ENCODE peak calls at places on chromosome 14, in six cellular contexts. D, F, V, M, J and Z are unnamed samples.

GRCh38 chr14:76647699-76648298 is 113.5 kb upstream of the VASH1 start:
- DNase-seq in D (peak; percentile 28), F (no peak), V (peak; percentile 85), M (peak; percentile 11), J (peak; percentile 45), Z (peak; percentile 83)

GRCh38 chr14:31411218-31411727 is 9.1 kb downstream of the HEATR5A start:
- DNase-seq in D (peak; percentile 15), F (no peak), V (no peak), M (no peak), J (no peak), Z (peak; percentile 41)

GRCh38 chr14:103711516-103712431 is 3.5 kb downstream of the XRCC3 start:
- DNase-seq in D (no peak), F (no peak), V (no peak), M (no peak), J (peak; percentile 32), Z (peak; percentile 94)

GRCh38 chr14:68593806-68594536 is 198.9 kb downstream of the ZFP36L1 start:
- DNase-seq in D (no peak), F (no peak), V (no peak), M (no peak), J (no peak), Z (no peak)

GRCh38 chr14:55426881-55427280 is 13.5 kb downstream of the TBPL2 start:
- DNase-seq in D (no peak), F (no peak), V (no peak), M (no peak), J (no peak), Z (no peak)

GRCh38 chr14:77051101-77051500 is 22.6 kb upstream of the IRF2BPL start:
- DNase-seq in D (no peak), F (no peak), V (no peak), M (no peak), J (peak; percentile 52), Z (peak; percentile 49)

GRCh38 chr14:69997849-69998248 is 118.6 kb downstream of the SMOC1 start:
- DNase-seq in D (peak; percentile 89), F (no peak), V (no peak), M (peak; percentile 6), J (no peak), Z (peak; percentile 51)

GRCh38 chr14:77025744-77026165 is 2.8 kb downstream of the IRF2BPL start:
- DNase-seq in D (no peak), F (no peak), V (no peak), M (no peak), J (peak; percentile 45), Z (peak; percentile 92)

GRCh38 chr14:104393898-104394605 is 185.5 kb upstream of the C14orf180 start:
- DNase-seq in D (no peak), F (no peak), V (no peak), M (no peak), J (peak; percentile 87), Z (peak; percentile 76)

GRCh38 chr14:104753528-104754212 is 723 bp downstream of the SIVA1 start:
- DNase-seq in D (no peak), F (no peak), V (no peak), M (no peak), J (no peak), Z (peak; percentile 76)

GRCh38 chr14:105931808-105932483 is 405.6 kb downstream of the TMEM121 start:
- DNase-seq in D (no peak), F (no peak), V (no peak), M (no peak), J (peak; percentile 55), Z (peak; percentile 57)

GRCh38 chr14:65412881-65413738 is 580 bp downstream of the FUT8 start:
- DNase-seq in D (peak; percentile 38), F (no peak), V (peak; percentile 37), M (peak; percentile 74), J (peak; percentile 26), Z (peak; percentile 88)

GRCh38 chr14:64870160-64870559 is 9.5 kb downstream of the SPTB start:
- DNase-seq in D (no peak), F (no peak), V (no peak), M (no peak), J (no peak), Z (no peak)

GRCh38 chr14:55699131-55700057 is 119.4 kb downstream of the KTN1 start:
- DNase-seq in D (no peak), F (no peak), V (peak; percentile 25), M (no peak), J (peak; percentile 75), Z (peak; percentile 57)

GRCh38 chr14:89794096-89794495 is 160.4 kb downstream of the EFCAB11 start:
- DNase-seq in D (no peak), F (no peak), V (no peak), M (no peak), J (no peak), Z (peak; percentile 6)

GRCh38 chr14:105589161-105589925 is 63.0 kb downstream of the TMEM121 start:
- DNase-seq in D (no peak), F (no peak), V (no peak), M (no peak), J (no peak), Z (no peak)

GRCh38 chr14:101361451-101362433 is 199.6 kb upstream of the DIO3 start:
- DNase-seq in D (no peak), F (no peak), V (no peak), M (no peak), J (no peak), Z (peak; percentile 58)

GRCh38 chr14:67572608-67573007 is 27.5 kb downstream of the PIGH start:
- DNase-seq in D (no peak), F (no peak), V (no peak), M (no peak), J (no peak), Z (no peak)

GRCh38 chr14:20812576-20812975 is 9.9 kb upstream of the RNASE1 start:
- DNase-seq in D (no peak), F (no peak), V (no peak), M (no peak), J (no peak), Z (no peak)